ENCODE peak calls at places on chromosome 6, in eight cellular contexts. V is IMR-90; K is lung; M is activated B cell treated with CpG ODN at 0.5 μM for 24 hours; J is SK-N-SH; T is cardiac fibroblast; L is astrocyte of the spinal cord; C is CD4-positive, alpha-beta T cell. B is an unnamed sample.

GRCh38 chr6:35601331-35602132 is 87.2 kb downstream of the FKBP5 start:
- DNase-seq in V (peak; percentile 93), K (peak; percentile 46), M (no peak), J (peak; percentile 58), T (peak; percentile 93), L (peak; percentile 95), C (peak; percentile 79), B (no peak)

GRCh38 chr6:43667245-43668150 is 20.1 kb downstream of the MRPS18A start:
- DNase-seq in V (peak; percentile 60), K (peak; percentile 82), M (peak; percentile 84), J (peak; percentile 88), T (peak; percentile 73), L (peak; percentile 67), C (peak; percentile 65), B (peak; percentile 93)

GRCh38 chr6:26234421-26235239 is 130.4 kb upstream of the BTN3A2 start:
- DNase-seq in V (peak; percentile 84), K (no peak), M (peak; percentile 49), J (peak; percentile 73), T (peak; percentile 91), L (peak; percentile 94), C (peak; percentile 62), B (peak; percentile 43)

GRCh38 chr6:19333936-19334335 is 503.2 kb upstream of the ID4 start:
- DNase-seq in V (no peak), K (no peak), M (no peak), J (no peak), T (peak; percentile 64), L (peak; percentile 47), C (no peak), B (no peak)

GRCh38 chr6:117521785-117522502 is 39.5 kb downstream of the DCBLD1 start:
- DNase-seq in V (no peak), K (no peak), M (no peak), J (no peak), T (no peak), L (no peak), C (no peak), B (no peak)

GRCh38 chr6:32168807-32169206 is 4.4 kb downstream of the EGFL8 start:
- DNase-seq in V (peak; percentile 12), K (no peak), M (no peak), J (no peak), T (no peak), L (no peak), C (no peak), B (no peak)

GRCh38 chr6:167296293-167296690 is 5.2 kb downstream of the UNC93A start:
- DNase-seq in V (no peak), K (no peak), M (no peak), J (no peak), T (no peak), L (no peak), C (no peak), B (no peak)

GRCh38 chr6:163347021-163347446 is 67.5 kb upstream of the QKI start:
- DNase-seq in V (no peak), K (no peak), M (no peak), J (no peak), T (no peak), L (no peak), C (no peak), B (no peak)

GRCh38 chr6:112198582-112198981 is 55.8 kb downstream of the LAMA4 start:
- DNase-seq in V (no peak), K (no peak), M (no peak), J (no peak), T (no peak), L (no peak), C (no peak), B (no peak)

GRCh38 chr6:104182811-104183210 is 676.9 kb downstream of the HACE1 start:
- DNase-seq in V (no peak), K (no peak), M (no peak), J (no peak), T (peak; percentile 19), L (peak; percentile 55), C (no peak), B (no peak)

GRCh38 chr6:70375166-70375565 is 38.1 kb upstream of the FAM135A start:
- DNase-seq in V (peak; percentile 49), K (no peak), M (no peak), J (no peak), T (no peak), L (peak; percentile 36), C (no peak), B (no peak)

GRCh38 chr6:47780510-47781356 is 1.1 kb upstream of the OPN5 start:
- DNase-seq in V (peak; percentile 73), K (no peak), M (no peak), J (peak; percentile 23), T (peak; percentile 83), L (peak; percentile 73), C (no peak), B (peak; percentile 31)

DNA sequence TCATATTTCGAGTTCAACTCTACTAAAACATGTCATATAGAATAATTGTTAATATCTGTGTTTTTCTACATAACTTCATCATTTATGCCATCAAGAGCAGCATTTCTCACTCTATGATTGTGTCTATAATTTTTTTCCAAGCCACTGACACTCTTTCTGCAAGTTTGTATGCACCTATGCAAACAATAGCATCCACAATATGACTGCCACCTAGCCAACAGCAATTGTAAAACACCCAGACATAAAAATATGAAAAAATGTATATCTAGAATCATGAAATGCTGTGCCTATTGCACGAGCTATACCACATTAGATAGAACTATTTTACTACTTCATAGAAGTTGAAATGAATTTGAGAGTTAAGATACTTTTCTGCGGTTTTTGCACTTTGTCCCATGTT is 286.5 kb upstream of the MARCKS start:
- DNase-seq in V (no peak), K (no peak), M (no peak), J (no peak), T (no peak), L (no peak), C (no peak), B (no peak)
- TF ChIP-seq CTCF in V (no peak), K (no peak), M (no peak), J (peak; percentile 32), T (peak; percentile 15), L (peak; percentile 19), C (no peak), B (no peak)

DNA sequence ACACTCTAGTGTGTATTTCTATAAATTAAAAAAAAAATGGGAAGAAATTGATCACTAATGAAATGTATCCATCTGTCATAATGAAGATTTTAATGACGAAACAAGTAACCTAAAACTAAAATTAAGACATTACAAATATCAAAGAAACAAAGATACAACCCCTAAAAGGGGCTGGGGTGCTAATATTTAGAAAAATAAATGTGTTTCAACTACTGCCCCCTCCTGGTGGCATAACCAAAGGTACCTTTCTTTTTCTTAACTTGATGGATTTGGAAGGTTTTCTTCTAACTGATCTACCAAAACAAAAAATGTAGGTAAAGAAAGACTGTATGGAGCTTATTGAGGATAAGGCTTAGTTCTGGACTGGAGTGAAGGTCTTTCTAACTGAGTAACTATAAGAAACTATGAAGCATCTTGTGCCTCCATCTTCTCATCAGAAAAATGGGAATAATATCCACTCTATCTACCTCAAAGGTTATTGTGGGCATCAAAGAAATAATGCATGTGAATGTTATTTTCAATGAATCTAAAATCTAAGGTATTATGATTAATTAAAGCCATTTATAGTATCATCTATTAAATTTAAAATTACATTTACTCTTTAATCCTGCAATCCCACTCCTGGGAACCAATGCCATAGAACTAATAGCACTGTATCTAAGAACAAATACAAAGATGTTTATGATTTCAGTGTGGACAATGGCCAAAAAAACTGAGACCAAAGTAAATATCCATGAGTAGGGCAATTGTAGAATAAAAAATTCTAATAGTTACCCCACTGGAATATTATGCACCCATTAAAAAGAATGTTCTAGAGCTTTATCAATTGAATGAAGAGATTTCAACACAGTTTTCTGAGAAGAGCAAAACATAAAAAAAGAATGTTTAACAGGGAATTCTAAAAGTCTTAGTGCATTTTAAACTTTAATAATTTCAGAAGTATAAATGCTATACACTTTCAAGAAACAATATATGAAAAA is 117.2 kb downstream of the BACH2 start:
- DNase-seq in V (no peak), K (no peak), M (no peak), J (no peak), T (peak; percentile 6), L (no peak), C (peak; percentile 16), B (no peak)
- TF ChIP-seq CTCF in V (peak; percentile 43), K (no peak), M (no peak), J (peak; percentile 70), T (peak; percentile 40), L (peak; percentile 43), C (peak; percentile 75), B (peak; percentile 39)

GRCh38 chr6:37608587-37608986 is 89.1 kb downstream of the MDGA1 start:
- DNase-seq in V (no peak), K (no peak), M (no peak), J (no peak), T (no peak), L (no peak), C (no peak), B (no peak)

GRCh38 chr6:37603284-37603683 is 94.4 kb downstream of the MDGA1 start:
- DNase-seq in V (no peak), K (no peak), M (no peak), J (no peak), T (no peak), L (no peak), C (no peak), B (no peak)

GRCh38 chr6:37611516-37611915 is 86.2 kb downstream of the MDGA1 start:
- DNase-seq in V (no peak), K (no peak), M (no peak), J (no peak), T (no peak), L (no peak), C (no peak), B (no peak)

GRCh38 chr6:37612475-37612874 is 85.2 kb downstream of the MDGA1 start:
- DNase-seq in V (peak; percentile 37), K (no peak), M (no peak), J (no peak), T (no peak), L (peak; percentile 24), C (no peak), B (no peak)

DNA sequence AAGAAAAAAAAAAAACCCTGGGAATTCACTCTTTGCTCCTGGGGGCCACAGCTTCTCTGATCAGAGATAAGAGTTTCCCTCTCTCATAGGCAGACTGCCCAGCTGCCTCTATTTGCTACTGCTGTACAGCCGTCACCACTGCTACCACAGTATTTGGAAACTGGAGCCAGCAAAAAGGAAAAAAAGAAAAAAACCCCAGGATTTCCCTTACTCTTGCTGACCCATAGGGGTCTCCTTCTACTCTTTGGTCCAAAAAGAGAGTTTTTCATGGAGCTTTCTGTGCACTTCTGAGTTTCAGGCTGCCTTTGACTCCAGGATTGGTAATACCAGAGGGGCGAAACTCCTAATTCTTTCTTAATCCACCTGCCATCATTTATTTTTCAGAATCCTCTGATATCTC is 89.7 kb downstream of the MDGA1 start:
- DNase-seq in V (peak; percentile 57), K (no peak), M (no peak), J (peak; percentile 46), T (peak; percentile 59), L (peak; percentile 65), C (no peak), B (no peak)
- TF ChIP-seq CTCF in V (peak; percentile 58), K (no peak), M (no peak), J (peak; percentile 68), T (peak; percentile 61), L (peak; percentile 68), C (peak; percentile 17), B (peak; percentile 56)

DNA sequence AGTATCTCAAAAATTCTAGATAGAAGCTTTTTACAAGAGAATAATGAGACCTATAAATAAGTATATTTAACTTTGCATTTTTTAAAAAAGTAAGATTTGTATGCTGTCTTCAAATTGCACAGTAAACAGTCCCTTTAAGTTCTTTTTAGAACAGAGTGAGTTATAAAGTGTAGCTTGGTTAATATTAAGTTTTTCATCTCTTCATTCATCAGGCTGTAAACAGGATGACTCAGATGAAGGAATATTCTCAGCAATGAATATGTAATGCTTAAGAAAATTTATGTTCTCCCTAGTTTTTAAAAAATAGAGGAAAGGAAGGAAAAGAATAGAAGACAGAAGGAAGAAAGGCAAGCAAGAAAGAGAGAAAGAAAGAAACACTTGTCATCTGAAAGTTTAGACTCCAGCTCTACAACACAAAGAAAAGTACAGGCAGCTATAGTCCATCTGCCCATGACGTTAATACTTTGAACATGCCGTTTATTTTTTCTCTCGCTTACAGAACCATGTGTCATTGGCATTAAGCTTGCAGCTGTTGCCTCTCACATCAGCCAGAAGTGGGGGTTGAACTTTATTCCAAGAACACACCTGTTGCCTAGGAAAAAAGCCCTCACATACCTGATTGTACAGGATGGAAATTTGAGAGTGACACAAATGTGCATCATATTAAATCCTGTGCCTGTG is 36.1 kb downstream of the CAP2 start:
- DNase-seq in V (peak; percentile 88), K (no peak), M (no peak), J (no peak), T (no peak), L (peak; percentile 54), C (no peak), B (no peak)
- TF ChIP-seq CTCF in V (no peak), K (no peak), M (no peak), J (no peak), T (no peak), L (no peak), C (no peak), B (no peak)

B was measured in nephron progenitor cell.